ENCODE peak calls at places on chromosome 1, in six cellular contexts. L is A549, W is T-cell, B is DMS79, Q is substantia nigra, X is nucleus accumbens. D is an unnamed sample.

GRCh38 chr1:198701250-198701649 is 62.4 kb downstream of the PTPRC start:
- DNase-seq in X (no peak), L (no peak), B (no peak), W (no peak), Q (no peak), D (no peak)

GRCh38 chr1:44025816-44026215 is 5.4 kb downstream of the SLC6A9 start:
- DNase-seq in Q (no peak), L (no peak), W (no peak), B (no peak), X (no peak), D (peak)

GRCh38 chr1:228141871-228142615 is 2.0 kb downstream of the GUK1 start:
- DNase-seq in L (no peak), Q (no peak), B (no peak), X (no peak), W (no peak), D (no peak)

GRCh38 chr1:218242171-218242570 is 42.9 kb upstream of the RRP15 start:
- DNase-seq in Q (no peak), L (no peak), W (no peak), B (no peak), X (no peak), D (no peak)

GRCh38 chr1:240946926-240947325 is 335.0 kb upstream of the GREM2 start:
- DNase-seq in B (no peak), Q (no peak), L (peak), X (no peak), W (no peak), D (no peak)

GRCh38 chr1:208129057-208129456 is 115.1 kb downstream of the PLXNA2 start:
- DNase-seq in L (no peak), X (no peak), B (no peak), Q (no peak), W (no peak), D (no peak)

GRCh38 chr1:162983671-162984425 is 85.3 kb upstream of the RGS4 start:
- DNase-seq in W (no peak), L (no peak), B (no peak), X (no peak), Q (no peak), D (no peak)

GRCh38 chr1:23593556-23594148 is 34.4 kb upstream of the ID3 start:
- DNase-seq in Q (no peak), W (no peak), L (peak), B (peak), X (no peak), D (no peak)

GRCh38 chr1:25695991-25696330 is 79.4 kb downstream of the MAN1C1 start:
- DNase-seq in L (peak), B (no peak), W (no peak), X (no peak), Q (no peak), D (no peak)